ENCODE peak calls at places on chromosomes 12 and 14, in eight cellular contexts. C is ovary, R is spleen, D is right atrium auricular region, T is heart right ventricle, V is aorta, A is PC-9, G is bronchial epithelial cell. S is an unnamed sample.

GRCh38 chr14:93410893-93411292 is 19.8 kb upstream of the UNC79 start:
- DNase-seq in C (no peak), R (no peak), D (no peak), T (no peak), V (no peak), A (no peak), G (no peak), S (no peak)

GRCh38 chr12:88490425-88490824 is 89.8 kb downstream of the KITLG start:
- DNase-seq in C (no peak), R (no peak), D (no peak), T (no peak), V (no peak), A (no peak), G (no peak), S (no peak)

GRCh38 chr14:55107766-55108554 is 21.1 kb upstream of the LGALS3 start:
- DNase-seq in C (peak; percentile 93), R (peak; percentile 90), D (peak; percentile 91), T (peak; percentile 91), V (peak; percentile 95), A (peak; percentile 80), G (peak; percentile 91), S (no peak)

GRCh38 chr14:51978566-51979398 is 10.6 kb upstream of the RTRAF start:
- DNase-seq in C (peak; percentile 81), R (peak; percentile 89), D (peak; percentile 91), T (peak; percentile 83), V (peak; percentile 87), A (peak; percentile 68), G (peak; percentile 71), S (no peak)

GRCh38 chr14:25110101-25110500 is 60.2 kb upstream of the STXBP6 start:
- DNase-seq in C (no peak), R (no peak), D (no peak), T (no peak), V (no peak), A (no peak), G (no peak), S (no peak)

GRCh38 chr12:91974541-91974940 is 171.1 kb downstream of the BTG1 start:
- DNase-seq in C (no peak), R (no peak), D (no peak), T (no peak), V (no peak), A (no peak), G (no peak), S (no peak)

GRCh38 chr12:6866163-6866919 is 990 bp upstream of the TPI1 start:
- DNase-seq in C (peak; percentile 63), R (peak; percentile 83), D (no peak), T (no peak), V (no peak), A (no peak), G (no peak), S (no peak)

GRCh38 chr12:109554761-109555160 is 18.5 kb downstream of the MMAB start:
- DNase-seq in C (no peak), R (no peak), D (no peak), T (no peak), V (no peak), A (no peak), G (no peak), S (no peak)

GRCh38 chr12:104741497-104742367 is 216.4 kb downstream of the SLC41A2 start:
- DNase-seq in C (no peak), R (no peak), D (no peak), T (no peak), V (no peak), A (no peak), G (no peak), S (no peak)

GRCh38 chr12:26345471-26346003 is 150.2 kb downstream of the SSPN start:
- DNase-seq in C (no peak), R (no peak), D (no peak), T (no peak), V (no peak), A (no peak), G (no peak), S (no peak)

DNA sequence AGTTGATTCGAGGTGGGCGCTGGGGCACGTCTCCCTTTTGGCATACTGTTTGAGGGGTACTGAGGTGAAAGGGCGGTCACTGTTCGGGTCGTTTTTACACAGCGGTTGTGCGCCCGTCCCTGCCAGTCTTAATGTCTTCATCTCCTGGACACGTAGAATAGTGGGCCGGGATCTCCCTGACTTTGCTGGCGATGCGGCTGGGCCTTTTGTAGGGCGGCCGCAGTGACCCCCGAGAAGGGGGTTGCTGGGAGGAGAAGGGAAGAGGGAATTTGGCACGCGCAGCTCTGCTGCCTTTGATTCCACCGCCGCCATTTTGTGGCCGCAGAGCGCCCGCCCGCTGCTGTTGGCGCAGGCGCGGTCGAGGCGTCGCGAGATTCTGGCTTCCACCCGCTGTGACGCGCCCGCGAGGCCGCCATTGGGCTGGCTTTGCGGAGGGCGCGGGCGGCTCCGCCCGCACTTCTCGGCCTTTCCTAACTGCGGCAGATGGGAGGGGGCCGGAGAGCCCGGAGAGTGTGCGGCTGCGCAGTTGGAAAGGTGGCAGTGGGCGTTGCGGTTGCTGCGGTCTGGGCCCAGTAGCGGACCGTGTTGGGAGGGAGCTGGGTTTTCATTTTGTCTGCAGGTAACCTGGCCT is 542 bp downstream of the SRSF5 start:
- DNase-seq in C (peak; percentile 92), R (peak; percentile 97), D (peak; percentile 90), T (peak; percentile 91), V (peak; percentile 95), A (peak; percentile 95), G (peak; percentile 76), S (peak; percentile 95)
- H3K36me3 ChIP-seq in C (no peaks in the 10 kb centered on the region), R (peaks cover 46% of the 10 kb centered on the region), D (peaks cover 47% of the 10 kb centered on the region), T (peaks cover 22% of the 10 kb centered on the region), V (peaks cover 9% of the 10 kb centered on the region), A (peaks cover 47% of the 10 kb centered on the region), G (peaks cover 24% of the 10 kb centered on the region), S (peaks cover 20% of the 10 kb centered on the region)

GRCh38 chr14:61652526-61653262 is 42.6 kb upstream of the HIF1A start:
- DNase-seq in C (no peak), R (no peak), D (no peak), T (no peak), V (no peak), A (no peak), G (no peak), S (no peak)

GRCh38 chr14:61653507-61653906 is 41.8 kb upstream of the HIF1A start:
- DNase-seq in C (peak; percentile 26), R (no peak), D (peak; percentile 63), T (peak; percentile 49), V (peak; percentile 60), A (no peak), G (peak; percentile 86), S (no peak)

GRCh38 chr14:61649283-61649682 is 46.0 kb upstream of the HIF1A start:
- DNase-seq in C (no peak), R (no peak), D (no peak), T (no peak), V (no peak), A (no peak), G (no peak), S (no peak)

GRCh38 chr14:61654026-61654425 is 41.3 kb upstream of the HIF1A start:
- DNase-seq in C (no peak), R (no peak), D (no peak), T (no peak), V (no peak), A (no peak), G (no peak), S (no peak)

GRCh38 chr14:61651355-61651754 is 44.0 kb upstream of the HIF1A start:
- DNase-seq in C (no peak), R (no peak), D (no peak), T (no peak), V (no peak), A (no peak), G (no peak), S (no peak)
- H3K36me3 ChIP-seq in C (no peaks in the 10 kb centered on the region), R (no peaks in the 10 kb centered on the region), D (no peaks in the 10 kb centered on the region), T (no peaks in the 10 kb centered on the region), V (no peaks in the 10 kb centered on the region), A (no peaks in the 10 kb centered on the region), G (no peaks in the 10 kb centered on the region), S (no peaks in the 10 kb centered on the region)

GRCh38 chr12:120134307-120134980 is 17.9 kb upstream of the RAB35 start:
- DNase-seq in C (no peak), R (no peak), D (no peak), T (no peak), V (no peak), A (no peak), G (no peak), S (no peak)

GRCh38 chr12:120132437-120132836 is 15.9 kb upstream of the RAB35 start:
- DNase-seq in C (no peak), R (no peak), D (no peak), T (no peak), V (no peak), A (no peak), G (no peak), S (no peak)

GRCh38 chr12:120132863-120133385 is 16.4 kb upstream of the RAB35 start:
- DNase-seq in C (no peak), R (no peak), D (no peak), T (no peak), V (no peak), A (no peak), G (no peak), S (peak; percentile 83)

GRCh38 chr12:120130011-120130410 is 13.5 kb upstream of the RAB35 start:
- DNase-seq in C (no peak), R (no peak), D (no peak), T (no peak), V (no peak), A (no peak), G (no peak), S (no peak)

DNA sequence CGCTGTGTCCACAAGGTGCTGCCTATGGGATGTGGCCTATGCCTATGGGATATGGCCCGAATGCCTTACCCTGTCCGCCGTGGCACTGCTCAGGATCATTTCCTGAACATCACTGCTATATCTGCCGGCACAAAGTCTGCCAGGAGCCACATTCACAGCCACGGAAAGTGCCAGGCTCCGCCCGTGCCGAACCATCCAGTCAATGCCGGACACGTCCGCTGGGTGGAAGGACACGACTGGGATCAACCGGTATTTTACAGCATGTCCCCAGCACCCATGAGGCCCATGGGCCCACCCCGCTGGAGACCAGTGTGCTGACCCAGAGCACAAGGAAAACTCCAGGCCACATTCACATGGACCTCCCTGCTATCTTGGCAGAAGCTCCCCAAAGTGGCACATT is 14.6 kb upstream of the RAB35 start:
- DNase-seq in C (no peak), R (no peak), D (no peak), T (no peak), V (no peak), A (no peak), G (no peak), S (no peak)
- H3K36me3 ChIP-seq in C (peaks cover 3% of the 10 kb centered on the region), R (peaks cover 95% of the 10 kb centered on the region), D (peaks cover 94% of the 10 kb centered on the region), T (peaks cover 8% of the 10 kb centered on the region), V (peaks cover 14% of the 10 kb centered on the region), A (peaks cover 5% of the 10 kb centered on the region), G (peaks cover 45% of the 10 kb centered on the region), S (peaks cover 47% of the 10 kb centered on the region)

DNA sequence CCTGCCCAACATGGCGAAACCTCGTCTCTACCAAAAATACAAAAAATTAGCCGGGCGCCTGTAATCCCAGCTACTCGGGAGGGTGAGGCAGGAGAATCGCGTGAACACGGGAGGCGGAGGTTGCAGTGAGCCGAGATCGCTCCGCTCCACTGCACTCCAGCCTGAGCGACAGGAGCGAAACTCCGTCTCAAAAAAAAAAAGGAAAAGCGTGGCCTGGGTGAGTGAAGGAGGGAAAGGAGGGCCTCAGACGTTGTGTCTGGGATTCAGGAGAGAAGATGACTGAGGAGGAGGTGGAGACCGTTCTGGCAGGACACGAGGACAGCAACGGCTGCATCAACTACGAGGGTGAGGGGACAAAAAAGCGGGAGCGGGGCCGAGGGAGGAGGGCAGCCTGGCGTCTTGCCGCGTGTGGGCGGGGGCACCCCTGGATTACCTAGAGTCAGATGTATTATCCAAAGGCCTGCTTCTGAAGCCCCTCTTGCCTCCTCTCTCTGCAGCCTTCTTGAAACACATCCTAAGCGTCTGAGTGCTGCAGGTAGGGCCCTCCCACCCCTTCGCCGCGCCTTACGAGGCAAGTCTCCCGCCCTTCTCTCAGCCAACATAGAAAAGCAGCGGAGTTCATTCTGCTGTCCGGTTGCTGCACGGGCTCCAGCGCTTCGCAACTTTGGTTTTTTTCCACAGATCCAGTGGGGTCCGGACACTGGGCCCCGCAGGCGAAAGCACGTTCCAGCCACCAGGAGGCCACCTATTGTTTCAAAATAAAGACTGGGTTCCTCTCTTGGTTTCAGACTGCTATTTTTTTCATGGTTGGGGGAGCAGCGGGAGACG is 744 bp upstream of the MYL6 start:
- DNase-seq in C (peak; percentile 86), R (peak; percentile 88), D (peak; percentile 84), T (peak; percentile 86), V (peak; percentile 83), A (peak; percentile 82), G (peak; percentile 68), S (peak; percentile 80)
- H3K36me3 ChIP-seq in C (no peaks in the 10 kb centered on the region), R (peaks cover 31% of the 10 kb centered on the region), D (peaks cover 31% of the 10 kb centered on the region), T (peaks cover 14% of the 10 kb centered on the region), V (peaks cover 17% of the 10 kb centered on the region), A (peaks cover 29% of the 10 kb centered on the region), G (peaks cover 24% of the 10 kb centered on the region), S (peaks cover 26% of the 10 kb centered on the region)

S was measured in GM06990.